ENCODE peak calls at places on chromosome 16, in seven cellular contexts. One of them, this sample, is unnamed.

GRCh38 chr16:28912558-28912957 is 12.5 kb downstream of the RABEP2 start:
- DNase-seq in mesenchymal stem cell: no peak
- DNase-seq in H9: no peak
- DNase-seq in IMR-90: no peak
- DNase-seq in mesendoderm: no peak
- DNase-seq in neuronal stem cell: no peak
- DNase-seq in H1: no peak
- DNase-seq in this sample: no peak

GRCh38 chr16:19879241-19879792 is 5.3 kb downstream of the GPRC5B start:
- DNase-seq in H1: peak
- DNase-seq in mesenchymal stem cell: peak
- DNase-seq in H9: peak
- DNase-seq in neuronal stem cell: no peak
- DNase-seq in IMR-90: peak
- DNase-seq in mesendoderm: peak
- DNase-seq in this sample: peak

GRCh38 chr16:31138621-31139578 is 3.4 kb upstream of the PRSS8 start:
- DNase-seq in mesendoderm: peak
- DNase-seq in IMR-90: peak
- DNase-seq in mesenchymal stem cell: peak
- DNase-seq in H1: no peak
- DNase-seq in H9: peak
- DNase-seq in neuronal stem cell: no peak
- DNase-seq in this sample: peak

GRCh38 chr16:27446721-27447120 is 44.7 kb downstream of the IL21R start:
- DNase-seq in H9: no peak
- DNase-seq in mesendoderm: no peak
- DNase-seq in IMR-90: no peak
- DNase-seq in neuronal stem cell: no peak
- DNase-seq in H1: no peak
- DNase-seq in mesenchymal stem cell: no peak
- DNase-seq in this sample: no peak

GRCh38 chr16:69691980-69692911 is 34.1 kb downstream of the NQO1 start:
- DNase-seq in IMR-90: peak
- DNase-seq in mesenchymal stem cell: peak
- DNase-seq in H1: no peak
- DNase-seq in H9: no peak
- DNase-seq in neuronal stem cell: no peak
- DNase-seq in mesendoderm: no peak
- DNase-seq in this sample: no peak

GRCh38 chr16:79599837-79600635 is 501 bp downstream of the MAF start:
- DNase-seq in IMR-90: no peak
- DNase-seq in mesenchymal stem cell: peak
- DNase-seq in neuronal stem cell: peak
- DNase-seq in H9: peak
- DNase-seq in H1: no peak
- DNase-seq in mesendoderm: peak
- DNase-seq in this sample: peak

GRCh38 chr16:53043986-53044571 is 8.6 kb downstream of the CHD9NB start:
- DNase-seq in mesendoderm: peak
- DNase-seq in H9: peak
- DNase-seq in mesenchymal stem cell: no peak
- DNase-seq in H1: peak
- DNase-seq in neuronal stem cell: peak
- DNase-seq in IMR-90: no peak
- DNase-seq in this sample: peak

GRCh38 chr16:2465653-2466415 is 5.3 kb upstream of the NTN3 start:
- DNase-seq in neuronal stem cell: no peak
- DNase-seq in mesendoderm: peak
- DNase-seq in IMR-90: no peak
- DNase-seq in mesenchymal stem cell: no peak
- DNase-seq in H1: no peak
- DNase-seq in H9: peak
- DNase-seq in this sample: peak

GRCh38 chr16:11795887-11796226 is 1.2 kb downstream of the ZC3H7A start:
- DNase-seq in neuronal stem cell: no peak
- DNase-seq in H9: no peak
- DNase-seq in mesenchymal stem cell: no peak
- DNase-seq in mesendoderm: no peak
- DNase-seq in IMR-90: no peak
- DNase-seq in H1: no peak
- DNase-seq in this sample: no peak

GRCh38 chr16:4015275-4015990 is 100.8 kb downstream of the ADCY9 start:
- DNase-seq in IMR-90: no peak
- DNase-seq in neuronal stem cell: no peak
- DNase-seq in mesendoderm: no peak
- DNase-seq in H9: no peak
- DNase-seq in H1: no peak
- DNase-seq in mesenchymal stem cell: peak
- DNase-seq in this sample: no peak

GRCh38 chr16:7452090-7452489 is 119.4 kb downstream of the RBFOX1 start:
- DNase-seq in IMR-90: no peak
- DNase-seq in H1: no peak
- DNase-seq in H9: no peak
- DNase-seq in mesenchymal stem cell: no peak
- DNase-seq in mesendoderm: no peak
- DNase-seq in neuronal stem cell: no peak
- DNase-seq in this sample: no peak

GRCh38 chr16:11612110-11612981 is 25.6 kb upstream of the LITAF start:
- DNase-seq in mesendoderm: peak
- DNase-seq in IMR-90: no peak
- DNase-seq in H1: no peak
- DNase-seq in H9: no peak
- DNase-seq in mesenchymal stem cell: no peak
- DNase-seq in neuronal stem cell: no peak
- DNase-seq in this sample: peak

GRCh38 chr16:73599870-73600269 is 551.9 kb upstream of the ZFHX3 start:
- DNase-seq in mesendoderm: no peak
- DNase-seq in H1: no peak
- DNase-seq in IMR-90: no peak
- DNase-seq in H9: no peak
- DNase-seq in neuronal stem cell: no peak
- DNase-seq in mesenchymal stem cell: no peak
- DNase-seq in this sample: no peak

GRCh38 chr16:21950782-21951521 is 2.2 kb upstream of the UQCRC2 start:
- DNase-seq in mesenchymal stem cell: peak
- DNase-seq in neuronal stem cell: no peak
- DNase-seq in H9: no peak
- DNase-seq in H1: no peak
- DNase-seq in IMR-90: peak
- DNase-seq in mesendoderm: peak
- DNase-seq in this sample: peak

GRCh38 chr16:84942786-84943185 is 68.5 kb downstream of the ZDHHC7 start:
- DNase-seq in IMR-90: no peak
- DNase-seq in mesenchymal stem cell: peak
- DNase-seq in H1: no peak
- DNase-seq in neuronal stem cell: no peak
- DNase-seq in H9: no peak
- DNase-seq in mesendoderm: no peak
- DNase-seq in this sample: peak

GRCh38 chr16:27806388-27806787 is 256.4 kb downstream of the KATNIP start:
- DNase-seq in H1: no peak
- DNase-seq in neuronal stem cell: no peak
- DNase-seq in mesendoderm: no peak
- DNase-seq in H9: no peak
- DNase-seq in IMR-90: no peak
- DNase-seq in mesenchymal stem cell: no peak
- DNase-seq in this sample: no peak

GRCh38 chr16:68786685-68787418 is 49.8 kb downstream of the CDH1 start:
- DNase-seq in mesenchymal stem cell: peak
- DNase-seq in neuronal stem cell: no peak
- DNase-seq in H1: no peak
- DNase-seq in IMR-90: peak
- DNase-seq in mesendoderm: no peak
- DNase-seq in H9: no peak
- DNase-seq in this sample: no peak

GRCh38 chr16:67181346-67181745 is 2.4 kb downstream of the MATCAP1 start:
- DNase-seq in mesendoderm: no peak
- DNase-seq in neuronal stem cell: no peak
- DNase-seq in H9: no peak
- DNase-seq in H1: no peak
- DNase-seq in mesenchymal stem cell: peak
- DNase-seq in IMR-90: peak
- DNase-seq in this sample: no peak

DNA sequence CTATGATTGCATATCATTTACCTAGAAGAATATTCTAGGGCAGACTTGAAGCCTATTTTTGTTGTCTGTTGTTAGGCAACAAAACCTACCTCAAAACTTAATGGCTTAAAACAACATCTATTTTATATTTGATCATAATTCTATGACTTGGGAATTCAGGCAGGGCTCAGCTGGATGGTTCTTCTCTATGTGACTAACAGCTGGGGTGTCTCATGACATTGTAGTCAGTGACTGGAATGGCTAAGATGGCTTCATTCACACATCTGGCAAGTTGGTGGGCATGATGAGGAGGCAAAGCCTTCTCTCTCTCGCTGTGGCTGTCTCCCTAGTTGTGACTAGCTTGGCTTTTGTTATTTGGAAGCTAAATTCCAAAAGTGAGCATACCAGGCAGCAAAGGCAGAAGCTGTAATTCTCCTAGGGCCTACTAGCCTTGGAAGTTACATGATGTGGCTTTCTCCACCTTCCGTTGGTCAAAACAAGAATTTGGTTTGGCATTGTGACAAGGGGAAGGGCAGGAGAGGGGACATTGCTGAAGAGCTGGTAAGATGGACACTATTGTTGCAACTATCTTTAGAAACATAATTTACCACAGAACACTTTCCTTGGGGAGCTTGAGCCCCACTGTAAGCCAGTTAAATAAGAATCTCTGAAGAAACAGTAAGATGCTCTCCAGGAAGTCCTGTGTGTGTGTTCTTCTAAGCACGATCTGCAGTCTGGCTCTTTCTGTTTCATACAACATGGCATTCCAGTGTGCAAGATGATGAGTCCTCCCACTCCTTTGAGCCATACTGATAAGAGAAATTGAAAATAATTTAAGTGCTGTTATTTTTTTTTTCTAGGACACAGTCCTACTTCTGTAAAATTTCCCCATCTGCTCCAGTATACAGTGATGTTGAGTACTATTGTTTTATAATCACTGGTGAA is 39.5 kb downstream of the ZNRF1 start:
- DNase-seq in mesendoderm: no peak
- DNase-seq in mesenchymal stem cell: no peak
- DNase-seq in IMR-90: peak
- DNase-seq in H9: no peak
- DNase-seq in H1: no peak
- DNase-seq in neuronal stem cell: no peak
- DNase-seq in this sample: no peak
- H2BK5ac ChIP-seq in mesendoderm: no peak
- H2BK5ac ChIP-seq in mesenchymal stem cell: no peak
- H2BK5ac ChIP-seq in IMR-90: no peak
- H2BK5ac ChIP-seq in H9: no peak
- H2BK5ac ChIP-seq in H1: no peak
- H2BK5ac ChIP-seq in neuronal stem cell: no peak
- H2BK5ac ChIP-seq in this sample: no peak

DNA sequence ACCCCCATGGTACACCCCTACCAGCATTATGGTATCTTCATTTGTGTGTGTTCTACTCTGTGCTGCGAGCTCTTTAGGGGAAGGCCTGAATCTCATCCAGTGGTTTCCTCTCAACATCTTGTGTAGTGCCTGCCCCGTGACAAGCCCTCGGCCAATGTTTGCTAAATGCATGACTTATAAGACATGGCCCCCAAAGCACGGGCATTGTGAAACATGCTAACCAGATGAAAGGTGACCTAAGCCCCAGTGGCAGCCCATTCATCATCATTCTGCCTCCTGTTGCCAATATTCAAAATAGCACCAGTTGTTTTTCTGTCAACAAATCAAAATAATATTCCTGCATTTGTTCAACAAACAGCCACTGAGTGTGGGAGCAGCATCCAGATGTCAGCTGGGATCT is 108.8 kb upstream of the HSBP1 start:
- DNase-seq in H1: no peak
- DNase-seq in neuronal stem cell: no peak
- DNase-seq in IMR-90: no peak
- DNase-seq in mesenchymal stem cell: no peak
- DNase-seq in H9: no peak
- DNase-seq in mesendoderm: no peak
- DNase-seq in this sample: no peak
- H2BK5ac ChIP-seq in H1: no peak
- H2BK5ac ChIP-seq in neuronal stem cell: no peak
- H2BK5ac ChIP-seq in IMR-90: no peak
- H2BK5ac ChIP-seq in mesenchymal stem cell: no peak
- H2BK5ac ChIP-seq in H9: no peak
- H2BK5ac ChIP-seq in mesendoderm: no peak
- H2BK5ac ChIP-seq in this sample: no peak

GRCh38 chr16:25158401-25158800 is 46.9 kb downstream of the LCMT1 start:
- DNase-seq in H9: no peak
- DNase-seq in IMR-90: peak
- DNase-seq in neuronal stem cell: no peak
- DNase-seq in H1: no peak
- DNase-seq in mesenchymal stem cell: no peak
- DNase-seq in mesendoderm: no peak
- DNase-seq in this sample: no peak
- H2BK5ac ChIP-seq in H9: no peak
- H2BK5ac ChIP-seq in IMR-90: no peak
- H2BK5ac ChIP-seq in neuronal stem cell: no peak
- H2BK5ac ChIP-seq in H1: no peak
- H2BK5ac ChIP-seq in mesenchymal stem cell: no peak
- H2BK5ac ChIP-seq in mesendoderm: no peak
- H2BK5ac ChIP-seq in this sample: no peak

GRCh38 chr16:15046692-15047376 is 9.0 kb downstream of the NTAN1 start:
- DNase-seq in IMR-90: no peak
- DNase-seq in mesenchymal stem cell: no peak
- DNase-seq in neuronal stem cell: no peak
- DNase-seq in H1: no peak
- DNase-seq in H9: no peak
- DNase-seq in mesendoderm: no peak
- DNase-seq in this sample: no peak

GRCh38 chr16:15043344-15043743 is 12.5 kb downstream of the NTAN1 start:
- DNase-seq in IMR-90: peak
- DNase-seq in mesendoderm: no peak
- DNase-seq in mesenchymal stem cell: no peak
- DNase-seq in H9: no peak
- DNase-seq in neuronal stem cell: no peak
- DNase-seq in H1: no peak
- DNase-seq in this sample: peak

GRCh38 chr16:15049581-15050180 is 6.2 kb downstream of the NTAN1 start:
- DNase-seq in mesenchymal stem cell: no peak
- DNase-seq in H9: no peak
- DNase-seq in IMR-90: no peak
- DNase-seq in H1: no peak
- DNase-seq in mesendoderm: no peak
- DNase-seq in neuronal stem cell: no peak
- DNase-seq in this sample: no peak

GRCh38 chr16:15041260-15042011 is 14.4 kb downstream of the NTAN1 start:
- DNase-seq in mesendoderm: peak
- DNase-seq in H1: no peak
- DNase-seq in neuronal stem cell: no peak
- DNase-seq in H9: peak
- DNase-seq in IMR-90: peak
- DNase-seq in mesenchymal stem cell: no peak
- DNase-seq in this sample: peak

DNA sequence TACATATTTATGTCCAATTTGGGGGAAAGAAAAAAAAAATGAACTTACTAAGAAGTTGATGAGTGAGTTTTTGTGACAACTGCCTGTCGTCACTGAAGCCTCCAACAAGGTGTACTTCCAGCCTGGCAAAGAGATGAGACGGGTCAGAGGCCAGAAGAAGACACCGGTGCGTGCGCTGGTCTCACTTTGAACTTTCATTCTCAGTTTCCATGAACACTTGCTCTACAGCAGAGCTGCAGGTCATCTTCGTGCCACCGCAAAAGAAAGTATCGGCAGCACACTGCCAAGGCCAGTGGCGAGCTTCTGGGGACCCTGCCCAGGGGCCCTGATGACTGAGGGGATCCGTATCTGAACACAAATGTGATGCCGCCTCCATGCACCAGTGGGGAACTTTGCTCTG is 11.6 kb downstream of the NTAN1 start:
- DNase-seq in IMR-90: no peak
- DNase-seq in neuronal stem cell: no peak
- DNase-seq in H9: no peak
- DNase-seq in mesenchymal stem cell: no peak
- DNase-seq in H1: no peak
- DNase-seq in mesendoderm: no peak
- DNase-seq in this sample: no peak
- H2BK5ac ChIP-seq in IMR-90: no peak
- H2BK5ac ChIP-seq in neuronal stem cell: no peak
- H2BK5ac ChIP-seq in H9: no peak
- H2BK5ac ChIP-seq in mesenchymal stem cell: no peak
- H2BK5ac ChIP-seq in H1: no peak
- H2BK5ac ChIP-seq in mesendoderm: no peak
- H2BK5ac ChIP-seq in this sample: no peak